ENCODE peak calls at places on chromosomes 5 and 9, in eight cellular contexts. W is tibial nerve; G is GM12878; J is CD8-positive, alpha-beta memory T cell; V is left ventricle myocardium inferior; D is endodermal cell; A is PC-9; L is CD4-positive, CD25-positive, alpha-beta regulatory T cell. F is an unnamed sample.

GRCh38 chr9:113504725-113505590 is 41.4 kb downstream of the RGS3 start:
- DNase-seq in W (no peak), G (no peak), J (no peak), V (no peak), D (no peak), A (no peak), L (no peak), F (no peak)

GRCh38 chr9:131521822-131522221 is 9.2 kb downstream of the UCK1 start:
- DNase-seq in W (no peak), G (no peak), J (no peak), V (no peak), D (peak), A (no peak), L (no peak), F (no peak)

GRCh38 chr5:168874713-168875380 is 295.7 kb upstream of the PANK3 start:
- DNase-seq in W (no peak), G (no peak), J (no peak), V (no peak), D (no peak), A (no peak), L (no peak), F (peak)

GRCh38 chr5:142874537-142874936 is 104.4 kb downstream of the ARHGAP26 start:
- DNase-seq in W (peak), G (no peak), J (no peak), V (peak), D (no peak), A (peak), L (no peak), F (no peak)

GRCh38 chr5:3006961-3007551 is 255.6 kb upstream of the IRX2 start:
- DNase-seq in W (no peak), G (no peak), J (no peak), V (no peak), D (peak), A (no peak), L (no peak), F (no peak)

GRCh38 chr9:127253446-127253845 is 11.1 kb upstream of the GARNL3 start:
- DNase-seq in W (no peak), G (no peak), J (no peak), V (no peak), D (peak), A (no peak), L (no peak), F (no peak)

GRCh38 chr5:136809382-136809781 is 444.0 kb upstream of the TRPC7 start:
- DNase-seq in W (no peak), G (peak), J (no peak), V (no peak), D (no peak), A (no peak), L (no peak), F (no peak)

GRCh38 chr5:91049800-91050199 is 333.3 kb downstream of the ARRDC3 start:
- DNase-seq in W (no peak), G (no peak), J (no peak), V (no peak), D (no peak), A (no peak), L (no peak), F (no peak)

GRCh38 chr9:118059520-118060278 is 355.5 kb downstream of the TLR4 start:
- DNase-seq in W (peak), G (no peak), J (no peak), V (no peak), D (peak), A (no peak), L (no peak), F (peak)

GRCh38 chr5:57931807-57932206 is 449.2 kb upstream of the ACTBL2 start:
- DNase-seq in W (no peak), G (no peak), J (no peak), V (no peak), D (no peak), A (no peak), L (no peak), F (no peak)

GRCh38 chr5:37771203-37771611 is 68.6 kb downstream of the GDNF start:
- DNase-seq in W (no peak), G (no peak), J (no peak), V (no peak), D (no peak), A (no peak), L (no peak), F (no peak)

GRCh38 chr5:16930487-16930886 is 5.6 kb downstream of the MYO10 start:
- DNase-seq in W (no peak), G (no peak), J (no peak), V (no peak), D (peak), A (no peak), L (no peak), F (no peak)

GRCh38 chr5:66333192-66333591 is 189.1 kb downstream of the SREK1 start:
- DNase-seq in W (no peak), G (no peak), J (no peak), V (peak), D (no peak), A (no peak), L (no peak), F (no peak)

GRCh38 chr5:33129309-33129708 is 311.5 kb upstream of the TARS1 start:
- DNase-seq in W (no peak), G (no peak), J (no peak), V (no peak), D (no peak), A (no peak), L (no peak), F (no peak)

GRCh38 chr5:137619191-137619870 is 116.6 kb downstream of the KLHL3 start:
- DNase-seq in W (peak), G (no peak), J (no peak), V (peak), D (peak), A (peak), L (no peak), F (no peak)

GRCh38 chr9:83956288-83957028 is 23.6 kb downstream of the HNRNPK start:
- DNase-seq in W (peak), G (no peak), J (peak), V (peak), D (peak), A (peak), L (peak), F (no peak)

GRCh38 chr9:133823189-133824105 is 85.3 kb upstream of the SARDH start:
- DNase-seq in W (no peak), G (peak), J (no peak), V (no peak), D (no peak), A (no peak), L (no peak), F (no peak)

GRCh38 chr9:124012368-124013262 is 1.0 kb downstream of the LHX2 start:
- DNase-seq in W (no peak), G (no peak), J (no peak), V (no peak), D (peak), A (no peak), L (no peak), F (no peak)
- H3K4me3 ChIP-seq in W (peak), G (peak), J (no peak), V (peak), D (no peak), A (no peak), L (no peak), F (no peak)

DNA sequence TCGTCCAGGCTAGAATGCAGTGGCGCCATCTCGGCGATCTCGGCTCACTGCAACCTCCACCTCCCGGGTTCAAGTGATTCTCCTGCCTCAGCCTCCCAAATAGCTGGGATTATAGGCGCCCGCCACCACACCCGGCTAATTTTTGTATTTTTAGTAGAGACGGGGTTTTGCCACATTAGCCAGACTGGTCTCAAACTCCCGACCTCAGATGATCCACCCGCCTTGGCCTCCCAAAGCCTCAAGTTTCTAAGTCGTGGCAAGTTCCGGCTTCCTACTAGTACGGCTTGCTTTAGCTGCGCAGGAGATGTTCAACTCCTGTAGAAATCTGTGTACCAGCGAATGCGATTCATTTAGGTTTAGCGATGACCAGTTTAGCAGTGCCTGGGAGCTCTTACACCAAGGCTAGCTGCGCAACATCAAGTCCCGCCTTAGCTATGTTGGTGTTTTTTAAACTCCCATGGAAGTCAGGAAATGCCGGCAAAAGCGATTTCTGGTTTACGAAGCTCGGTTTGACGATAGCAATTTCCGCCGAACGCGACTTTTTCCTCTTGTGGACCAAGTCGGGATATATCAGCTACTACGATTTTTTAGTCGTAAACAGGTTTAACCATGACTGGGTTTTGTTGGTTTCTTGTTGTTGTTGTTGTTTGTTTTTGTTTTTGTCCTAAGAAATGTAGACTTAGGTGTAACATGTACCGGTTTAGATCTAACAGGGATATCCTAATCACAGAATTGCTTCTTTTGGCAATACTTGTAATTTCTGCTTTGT is 46.4 kb downstream of the ANXA2R start:
- DNase-seq in W (peak), G (no peak), J (peak), V (no peak), D (no peak), A (no peak), L (peak), F (peak)
- H3K4me3 ChIP-seq in W (peak), G (peak), J (peak), V (peak), D (peak), A (peak), L (peak), F (peak)

GRCh38 chr5:5025098-5025773 is 114.9 kb upstream of the ADAMTS16 start:
- DNase-seq in W (no peak), G (no peak), J (no peak), V (no peak), D (no peak), A (no peak), L (no peak), F (no peak)
- H3K4me3 ChIP-seq in W (no peak), G (no peak), J (peak), V (no peak), D (no peak), A (peak), L (peak), F (no peak)

GRCh38 chr5:149416977-149417713 is 38.1 kb upstream of the IL17B start:
- DNase-seq in W (no peak), G (no peak), J (no peak), V (no peak), D (no peak), A (no peak), L (no peak), F (no peak)
- H3K4me3 ChIP-seq in W (no peak), G (no peak), J (no peak), V (peak), D (no peak), A (no peak), L (no peak), F (no peak)

GRCh38 chr5:99605904-99606303 is 677.1 kb upstream of the CHD1 start:
- DNase-seq in W (no peak), G (no peak), J (no peak), V (no peak), D (no peak), A (no peak), L (no peak), F (no peak)
- H3K4me3 ChIP-seq in W (no peak), G (no peak), J (no peak), V (no peak), D (no peak), A (no peak), L (no peak), F (no peak)

DNA sequence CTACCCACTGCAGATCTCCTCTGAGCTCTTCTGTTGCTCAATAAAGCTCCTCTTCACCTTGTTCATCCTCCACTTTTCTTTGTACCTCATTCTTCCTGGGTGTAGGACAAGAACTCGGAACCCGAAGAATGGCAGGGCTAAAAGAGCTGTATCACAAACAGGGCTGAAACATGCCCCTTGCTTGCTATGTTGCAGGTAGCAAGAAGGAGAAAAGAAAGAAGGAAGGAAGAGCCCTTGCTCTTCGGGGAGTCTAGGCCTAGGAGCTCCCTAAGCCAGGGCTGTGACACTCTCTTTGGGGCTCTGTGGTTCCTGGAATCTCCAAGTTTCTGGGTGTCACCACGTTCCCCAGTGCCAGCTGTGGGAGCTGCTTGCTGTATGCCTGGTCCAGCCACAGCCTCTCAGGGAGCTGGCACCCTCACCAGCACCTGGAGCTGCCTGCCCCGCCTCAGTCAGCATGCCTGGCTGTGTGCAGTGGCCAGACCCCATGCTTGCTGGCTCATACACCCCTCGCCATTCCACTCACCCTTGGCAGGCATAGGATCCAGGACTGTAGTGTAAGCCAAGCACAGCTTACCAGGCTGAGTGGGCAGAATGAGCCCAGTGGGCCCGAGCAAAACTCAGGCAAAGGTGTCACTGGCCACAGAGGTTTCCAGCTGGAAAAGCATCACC is 274.8 kb upstream of the ADRA1B start:
- DNase-seq in W (no peak), G (no peak), J (no peak), V (peak), D (no peak), A (no peak), L (no peak), F (no peak)
- H3K4me3 ChIP-seq in W (no peak), G (no peak), J (no peak), V (no peak), D (no peak), A (no peak), L (no peak), F (no peak)

DNA sequence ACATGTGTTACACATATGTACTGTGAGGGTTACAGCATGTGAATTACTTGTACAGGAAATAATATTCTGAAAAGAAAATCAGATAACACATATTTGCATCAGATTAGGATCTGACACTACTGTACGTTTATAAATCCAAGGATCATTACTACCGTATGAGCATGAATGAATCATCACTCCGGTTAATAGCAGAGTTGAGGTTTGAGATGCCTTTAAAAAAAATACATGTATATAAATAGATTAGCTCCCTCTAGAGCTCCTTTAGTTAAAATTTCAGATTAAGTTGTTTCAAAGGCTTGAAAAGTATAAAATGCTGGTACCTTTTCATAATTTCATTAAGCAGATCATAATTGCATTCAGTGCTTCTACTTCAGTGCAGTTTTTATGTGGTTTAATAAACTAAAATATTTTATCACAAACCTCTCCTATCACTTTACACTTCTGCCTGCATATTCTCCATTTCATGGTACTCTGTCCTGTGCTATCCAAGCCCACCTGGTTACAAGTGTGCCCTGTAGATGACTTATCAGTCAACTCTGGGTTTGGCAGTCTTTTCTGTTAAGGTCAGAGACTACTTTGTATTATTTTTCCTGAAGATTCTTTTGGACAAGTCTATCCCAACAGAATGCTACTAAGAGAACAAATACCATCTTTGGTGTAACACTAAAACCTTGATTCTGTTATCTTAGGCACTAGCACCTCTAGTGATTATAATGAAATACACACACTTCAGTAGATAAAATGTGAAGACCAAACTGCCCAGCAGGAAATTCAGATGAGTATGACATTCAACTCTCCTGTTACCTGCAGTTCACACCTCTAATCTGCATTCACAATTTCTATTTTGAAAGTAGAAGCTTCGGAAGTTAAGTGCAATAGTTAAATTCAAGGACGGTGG is 48.0 kb upstream of the POU5F2 start:
- DNase-seq in W (no peak), G (no peak), J (no peak), V (no peak), D (no peak), A (peak), L (no peak), F (no peak)
- H3K4me3 ChIP-seq in W (no peak), G (no peak), J (no peak), V (no peak), D (peak), A (no peak), L (no peak), F (no peak)

DNA sequence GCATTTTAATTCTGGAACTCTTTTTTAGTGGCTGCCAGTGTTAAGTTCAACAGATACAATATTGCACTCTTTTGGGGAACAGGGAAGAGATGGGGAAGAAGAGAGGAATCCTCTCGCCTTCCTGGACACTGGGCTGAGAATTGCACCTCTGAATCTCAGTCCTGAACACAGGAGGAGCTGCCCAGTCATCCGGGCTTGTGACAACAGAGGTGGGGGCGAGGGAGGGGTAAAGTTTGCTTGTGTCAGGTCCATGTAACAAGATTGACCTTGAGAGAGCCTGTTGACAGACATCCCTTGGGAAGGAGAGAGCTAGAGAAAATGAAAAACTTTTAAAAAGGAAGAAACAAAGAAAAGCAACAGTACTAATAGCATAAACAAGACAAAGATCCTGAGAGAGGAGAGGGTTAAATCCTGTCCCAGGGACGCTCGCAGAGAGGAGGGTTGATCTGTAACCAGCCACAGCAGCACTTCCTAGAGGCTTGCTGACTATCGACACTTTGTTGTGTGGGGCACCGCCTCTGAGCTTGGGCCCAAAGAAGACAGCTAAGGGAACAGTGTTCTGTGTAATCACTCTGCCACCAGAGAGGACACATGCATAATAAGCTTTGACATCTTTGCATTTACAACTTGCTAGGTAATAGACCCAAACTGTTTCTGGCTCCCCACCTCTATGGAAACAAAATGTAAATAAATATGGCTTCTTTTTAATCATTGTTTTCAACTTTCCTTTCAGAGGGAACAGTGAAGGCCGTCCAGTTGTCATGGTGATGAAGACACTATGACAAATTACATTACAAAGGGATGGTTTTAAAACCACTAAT is 363.7 kb downstream of the CSNK1G3 start:
- DNase-seq in W (no peak), G (no peak), J (no peak), V (no peak), D (peak), A (no peak), L (no peak), F (no peak)
- H3K4me3 ChIP-seq in W (no peak), G (no peak), J (no peak), V (peak), D (peak), A (no peak), L (no peak), F (no peak)